ENCODE peak calls at places on chromosomes 2 and 18, in nine cellular contexts. One of them, this sample, is unnamed.

GRCh38 chr2:219508933-219509779 is 5.1 kb upstream of the ASIC4 start:
- DNase-seq in AG09309: no peak
- DNase-seq in left ventricle myocardium inferior: no peak
- DNase-seq in endothelial cell of umbilical vein: no peak
- DNase-seq in cardiac muscle cell: peak
- DNase-seq in spleen: no peak
- DNase-seq in Peyer's patch: no peak
- DNase-seq in kidney epithelial cell: no peak
- DNase-seq in neural progenitor cell: no peak
- DNase-seq in this sample: no peak

GRCh38 chr2:182894174-182894573 is 27.7 kb upstream of the FRZB start:
- DNase-seq in AG09309: no peak
- DNase-seq in left ventricle myocardium inferior: no peak
- DNase-seq in endothelial cell of umbilical vein: no peak
- DNase-seq in cardiac muscle cell: no peak
- DNase-seq in spleen: no peak
- DNase-seq in Peyer's patch: no peak
- DNase-seq in kidney epithelial cell: no peak
- DNase-seq in neural progenitor cell: no peak
- DNase-seq in this sample: no peak

GRCh38 chr18:54830260-54830659 is 2.0 kb downstream of the RAB27B start:
- DNase-seq in AG09309: no peak
- DNase-seq in left ventricle myocardium inferior: no peak
- DNase-seq in endothelial cell of umbilical vein: no peak
- DNase-seq in cardiac muscle cell: no peak
- DNase-seq in spleen: no peak
- DNase-seq in Peyer's patch: no peak
- DNase-seq in kidney epithelial cell: no peak
- DNase-seq in neural progenitor cell: no peak
- DNase-seq in this sample: no peak

GRCh38 chr18:30376515-30376914 is 666.0 kb downstream of the DSC3 start:
- DNase-seq in AG09309: no peak
- DNase-seq in left ventricle myocardium inferior: no peak
- DNase-seq in endothelial cell of umbilical vein: no peak
- DNase-seq in cardiac muscle cell: no peak
- DNase-seq in spleen: no peak
- DNase-seq in Peyer's patch: no peak
- DNase-seq in kidney epithelial cell: no peak
- DNase-seq in neural progenitor cell: peak
- DNase-seq in this sample: peak

GRCh38 chr18:58438161-58438983 is 190.5 kb downstream of the ALPK2 start:
- DNase-seq in AG09309: no peak
- DNase-seq in left ventricle myocardium inferior: no peak
- DNase-seq in endothelial cell of umbilical vein: no peak
- DNase-seq in cardiac muscle cell: peak
- DNase-seq in spleen: no peak
- DNase-seq in Peyer's patch: no peak
- DNase-seq in kidney epithelial cell: no peak
- DNase-seq in neural progenitor cell: peak
- DNase-seq in this sample: no peak

GRCh38 chr2:138777996-138778395 is 2.2 kb downstream of the NXPH2 start:
- DNase-seq in AG09309: no peak
- DNase-seq in left ventricle myocardium inferior: no peak
- DNase-seq in endothelial cell of umbilical vein: peak
- DNase-seq in cardiac muscle cell: peak
- DNase-seq in spleen: no peak
- DNase-seq in Peyer's patch: no peak
- DNase-seq in kidney epithelial cell: peak
- DNase-seq in neural progenitor cell: peak
- DNase-seq in this sample: peak

GRCh38 chr2:64054166-64054915 is 35.1 kb upstream of the VPS54 start:
- DNase-seq in AG09309: no peak
- DNase-seq in left ventricle myocardium inferior: no peak
- DNase-seq in endothelial cell of umbilical vein: peak
- DNase-seq in cardiac muscle cell: no peak
- DNase-seq in spleen: no peak
- DNase-seq in Peyer's patch: no peak
- DNase-seq in kidney epithelial cell: no peak
- DNase-seq in neural progenitor cell: no peak
- DNase-seq in this sample: no peak

GRCh38 chr18:12438257-12438656 is 30.5 kb downstream of the PRELID3A start:
- DNase-seq in AG09309: no peak
- DNase-seq in left ventricle myocardium inferior: no peak
- DNase-seq in endothelial cell of umbilical vein: no peak
- DNase-seq in cardiac muscle cell: no peak
- DNase-seq in spleen: no peak
- DNase-seq in Peyer's patch: no peak
- DNase-seq in kidney epithelial cell: no peak
- DNase-seq in neural progenitor cell: no peak
- DNase-seq in this sample: no peak

GRCh38 chr2:239432174-239432573 is 31.4 kb upstream of the HDAC4 start:
- DNase-seq in AG09309: no peak
- DNase-seq in left ventricle myocardium inferior: no peak
- DNase-seq in endothelial cell of umbilical vein: no peak
- DNase-seq in cardiac muscle cell: no peak
- DNase-seq in spleen: no peak
- DNase-seq in Peyer's patch: no peak
- DNase-seq in kidney epithelial cell: no peak
- DNase-seq in neural progenitor cell: no peak
- DNase-seq in this sample: no peak

GRCh38 chr2:239431536-239431935 is 30.7 kb upstream of the HDAC4 start:
- DNase-seq in AG09309: no peak
- DNase-seq in left ventricle myocardium inferior: no peak
- DNase-seq in endothelial cell of umbilical vein: no peak
- DNase-seq in cardiac muscle cell: no peak
- DNase-seq in spleen: no peak
- DNase-seq in Peyer's patch: no peak
- DNase-seq in kidney epithelial cell: no peak
- DNase-seq in neural progenitor cell: no peak
- DNase-seq in this sample: no peak

GRCh38 chr2:239425496-239426098 is 24.8 kb upstream of the HDAC4 start:
- DNase-seq in AG09309: no peak
- DNase-seq in left ventricle myocardium inferior: no peak
- DNase-seq in endothelial cell of umbilical vein: no peak
- DNase-seq in cardiac muscle cell: no peak
- DNase-seq in spleen: no peak
- DNase-seq in Peyer's patch: no peak
- DNase-seq in kidney epithelial cell: no peak
- DNase-seq in neural progenitor cell: no peak
- DNase-seq in this sample: no peak

GRCh38 chr2:239433777-239434396 is 33.1 kb upstream of the HDAC4 start:
- DNase-seq in AG09309: no peak
- DNase-seq in left ventricle myocardium inferior: no peak
- DNase-seq in endothelial cell of umbilical vein: peak
- DNase-seq in cardiac muscle cell: no peak
- DNase-seq in spleen: no peak
- DNase-seq in Peyer's patch: no peak
- DNase-seq in kidney epithelial cell: no peak
- DNase-seq in neural progenitor cell: no peak
- DNase-seq in this sample: no peak

DNA sequence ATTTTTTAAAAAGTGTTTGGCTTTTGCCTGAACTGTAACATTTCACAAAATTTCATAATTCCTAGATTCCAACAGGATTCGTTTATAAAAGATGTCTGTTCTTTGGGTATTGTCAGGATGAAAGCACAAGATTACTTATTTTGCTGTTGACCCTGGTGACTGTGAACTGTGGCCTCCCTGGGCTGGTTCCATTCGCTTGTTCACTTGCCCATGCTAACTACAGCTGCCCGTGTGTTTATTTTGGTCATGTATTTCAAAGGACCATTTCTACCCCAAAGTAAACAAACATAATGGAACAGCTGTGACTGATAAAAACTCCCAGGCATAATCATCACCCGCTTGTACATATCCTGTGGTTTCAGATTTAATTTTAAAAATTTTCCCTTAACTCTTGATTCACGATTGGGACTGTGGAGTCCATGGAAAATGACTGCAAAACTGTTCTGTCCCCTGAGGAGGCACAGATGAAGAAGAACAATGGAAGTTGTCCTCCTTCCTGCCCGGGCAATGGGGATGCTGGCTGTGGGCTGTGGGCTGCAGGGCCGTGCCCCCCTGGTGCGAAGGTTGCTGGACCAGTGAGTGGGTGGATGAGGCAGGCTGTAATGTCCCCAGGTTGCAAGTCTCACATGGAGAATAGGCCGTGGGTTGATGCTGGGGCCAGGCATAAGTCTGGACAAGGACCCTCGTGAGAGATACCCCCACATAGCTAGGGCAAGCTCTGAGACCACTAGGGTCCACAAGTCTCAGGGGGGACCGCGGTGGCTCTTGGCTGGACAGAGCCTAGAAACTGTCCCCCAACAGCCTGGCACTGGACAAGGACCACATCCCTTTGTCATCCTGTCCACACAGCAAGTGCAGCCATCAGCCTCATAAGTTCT is 28.9 kb upstream of the HDAC4 start:
- DNase-seq in AG09309: no peak
- DNase-seq in left ventricle myocardium inferior: no peak
- DNase-seq in endothelial cell of umbilical vein: no peak
- DNase-seq in cardiac muscle cell: no peak
- DNase-seq in spleen: no peak
- DNase-seq in Peyer's patch: no peak
- DNase-seq in kidney epithelial cell: no peak
- DNase-seq in neural progenitor cell: no peak
- DNase-seq in this sample: no peak
- TF ChIP-seq CTCF in AG09309: no peak
- TF ChIP-seq CTCF in left ventricle myocardium inferior: no peak
- TF ChIP-seq CTCF in endothelial cell of umbilical vein: no peak
- TF ChIP-seq CTCF in cardiac muscle cell: no peak
- TF ChIP-seq CTCF in spleen: no peak
- TF ChIP-seq CTCF in Peyer's patch: no peak
- TF ChIP-seq CTCF in kidney epithelial cell: no peak
- TF ChIP-seq CTCF in neural progenitor cell: no peak
- TF ChIP-seq CTCF in this sample: no peak

DNA sequence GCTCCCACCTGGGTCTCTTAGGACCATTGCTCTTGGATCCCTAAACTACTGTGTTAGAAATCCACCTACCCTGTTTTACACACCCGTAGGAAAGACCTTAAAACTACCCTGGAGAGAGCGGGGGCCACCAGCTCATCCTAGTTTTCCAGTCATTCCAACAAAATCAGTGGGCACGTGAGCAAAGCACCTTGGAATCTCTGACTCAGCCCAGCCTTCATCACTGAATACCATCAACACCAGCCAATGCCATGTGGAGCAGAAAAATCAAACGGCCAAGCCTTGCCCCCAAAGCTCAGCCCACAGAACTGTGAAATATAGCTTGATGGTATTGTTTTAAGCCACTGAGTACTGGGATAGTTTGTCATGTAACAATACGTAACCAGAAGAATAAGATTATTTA is 449.7 kb upstream of the CHAC2 start:
- DNase-seq in AG09309: no peak
- DNase-seq in left ventricle myocardium inferior: no peak
- DNase-seq in endothelial cell of umbilical vein: no peak
- DNase-seq in cardiac muscle cell: no peak
- DNase-seq in spleen: no peak
- DNase-seq in Peyer's patch: no peak
- DNase-seq in kidney epithelial cell: no peak
- DNase-seq in neural progenitor cell: no peak
- DNase-seq in this sample: no peak
- H3K4me3 ChIP-seq in AG09309: no peak
- H3K4me3 ChIP-seq in left ventricle myocardium inferior: no peak
- H3K4me3 ChIP-seq in endothelial cell of umbilical vein: no peak
- H3K4me3 ChIP-seq in cardiac muscle cell: no peak
- H3K4me3 ChIP-seq in spleen: no peak
- H3K4me3 ChIP-seq in Peyer's patch: no peak
- H3K4me3 ChIP-seq in kidney epithelial cell: no peak
- H3K4me3 ChIP-seq in neural progenitor cell: no peak
- H3K4me3 ChIP-seq in this sample: no peak

GRCh38 chr2:112582314-112582746 is 2.1 kb upstream of the CHCHD5 start:
- DNase-seq in AG09309: peak
- DNase-seq in left ventricle myocardium inferior: no peak
- DNase-seq in endothelial cell of umbilical vein: peak
- DNase-seq in cardiac muscle cell: peak
- DNase-seq in spleen: no peak
- DNase-seq in Peyer's patch: no peak
- DNase-seq in kidney epithelial cell: peak
- DNase-seq in neural progenitor cell: peak
- DNase-seq in this sample: no peak

GRCh38 chr2:112572005-112572404 is 12.4 kb upstream of the CHCHD5 start:
- DNase-seq in AG09309: no peak
- DNase-seq in left ventricle myocardium inferior: no peak
- DNase-seq in endothelial cell of umbilical vein: no peak
- DNase-seq in cardiac muscle cell: no peak
- DNase-seq in spleen: no peak
- DNase-seq in Peyer's patch: no peak
- DNase-seq in kidney epithelial cell: no peak
- DNase-seq in neural progenitor cell: no peak
- DNase-seq in this sample: no peak

GRCh38 chr2:112579280-112579679 is 5.1 kb upstream of the CHCHD5 start:
- DNase-seq in AG09309: peak
- DNase-seq in left ventricle myocardium inferior: no peak
- DNase-seq in endothelial cell of umbilical vein: peak
- DNase-seq in cardiac muscle cell: peak
- DNase-seq in spleen: no peak
- DNase-seq in Peyer's patch: no peak
- DNase-seq in kidney epithelial cell: peak
- DNase-seq in neural progenitor cell: no peak
- DNase-seq in this sample: peak

GRCh38 chr2:112580084-112580483 is 4.3 kb upstream of the CHCHD5 start:
- DNase-seq in AG09309: no peak
- DNase-seq in left ventricle myocardium inferior: no peak
- DNase-seq in endothelial cell of umbilical vein: no peak
- DNase-seq in cardiac muscle cell: no peak
- DNase-seq in spleen: no peak
- DNase-seq in Peyer's patch: no peak
- DNase-seq in kidney epithelial cell: no peak
- DNase-seq in neural progenitor cell: no peak
- DNase-seq in this sample: no peak

DNA sequence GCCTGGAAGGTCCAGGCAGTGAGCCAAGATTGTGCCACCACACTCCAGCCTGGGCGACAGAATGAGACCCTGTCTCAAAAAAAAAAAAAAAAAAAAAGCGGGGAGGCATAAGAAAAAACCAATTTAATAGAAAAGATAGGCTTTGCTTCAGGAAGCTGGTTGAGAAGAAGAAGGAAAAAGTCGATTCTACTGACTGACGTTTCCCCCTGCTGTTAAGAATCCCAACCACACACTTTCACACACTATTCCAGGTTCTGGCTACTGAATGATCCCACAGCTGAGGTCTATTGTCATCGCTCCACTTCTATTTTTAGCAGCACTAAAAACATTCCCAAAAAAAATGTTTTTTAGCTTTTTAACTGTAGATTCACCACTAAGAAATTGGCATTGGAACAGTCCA is 6.7 kb upstream of the CHCHD5 start:
- DNase-seq in AG09309: no peak
- DNase-seq in left ventricle myocardium inferior: no peak
- DNase-seq in endothelial cell of umbilical vein: no peak
- DNase-seq in cardiac muscle cell: peak
- DNase-seq in spleen: no peak
- DNase-seq in Peyer's patch: no peak
- DNase-seq in kidney epithelial cell: no peak
- DNase-seq in neural progenitor cell: peak
- DNase-seq in this sample: no peak
- TF ChIP-seq CTCF in AG09309: peak
- TF ChIP-seq CTCF in left ventricle myocardium inferior: no peak
- TF ChIP-seq CTCF in endothelial cell of umbilical vein: no peak
- TF ChIP-seq CTCF in cardiac muscle cell: peak
- TF ChIP-seq CTCF in spleen: no peak
- TF ChIP-seq CTCF in Peyer's patch: no peak
- TF ChIP-seq CTCF in kidney epithelial cell: peak
- TF ChIP-seq CTCF in neural progenitor cell: peak
- TF ChIP-seq CTCF in this sample: no peak

DNA sequence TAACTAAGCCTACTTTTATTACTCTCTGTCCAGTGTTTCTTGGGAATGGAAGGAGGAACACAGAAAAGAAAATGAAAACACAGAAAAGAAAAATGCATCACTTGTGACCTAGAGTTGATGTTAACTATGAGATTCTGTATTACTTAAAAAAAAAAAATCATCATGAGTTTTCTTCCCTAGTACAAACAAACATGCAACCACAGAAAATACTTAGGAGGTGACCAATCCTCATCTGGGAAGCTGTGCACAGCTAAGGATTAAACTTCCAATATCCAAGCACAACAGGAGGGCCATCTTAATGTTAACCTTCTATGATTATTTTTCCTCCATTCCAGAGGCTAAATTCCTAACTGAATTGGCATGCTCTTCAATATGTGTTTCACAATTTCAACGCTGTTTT is 1140.4 kb downstream of the LRP1B start:
- DNase-seq in AG09309: peak
- DNase-seq in left ventricle myocardium inferior: no peak
- DNase-seq in endothelial cell of umbilical vein: no peak
- DNase-seq in cardiac muscle cell: peak
- DNase-seq in spleen: no peak
- DNase-seq in Peyer's patch: no peak
- DNase-seq in kidney epithelial cell: no peak
- DNase-seq in neural progenitor cell: no peak
- DNase-seq in this sample: no peak
- H3K4me3 ChIP-seq in AG09309: no peak
- H3K4me3 ChIP-seq in left ventricle myocardium inferior: no peak
- H3K4me3 ChIP-seq in endothelial cell of umbilical vein: no peak
- H3K4me3 ChIP-seq in cardiac muscle cell: no peak
- H3K4me3 ChIP-seq in spleen: no peak
- H3K4me3 ChIP-seq in Peyer's patch: no peak
- H3K4me3 ChIP-seq in kidney epithelial cell: no peak
- H3K4me3 ChIP-seq in neural progenitor cell: no peak
- H3K4me3 ChIP-seq in this sample: no peak

This sample was measured in LNCaP clone FGC.